ENCODE peak calls at places on chromosome 18, in six cellular contexts. I is T-helper 17 cell; U is T-cell; V is upper lobe of right lung; W is activated T-helper 17 cell treated with anti-CD3 and anti-CD28 coated beads, Interleukin-2, amount 50 U/mL, for 72 hours; G is stimulated activated naive CD8-positive, alpha-beta T cell treated with anti-CD3 and anti-CD28 coated beads, Interleukin-15, amount 100 ng/mL, for 72 hours. O is an unnamed sample.
A peak's percentile ranks its signal among the peaks of the same experiment; 100 is the strongest.

GRCh38 chr18:79611040-79611681 is 68.4 kb upstream of the CTDP1 start:
- ATAC-seq in I (no peak), U (no peak), V (no peak), W (no peak), G (no peak), O (peak; percentile 85)

GRCh38 chr18:62131305-62131909 is 55.4 kb downstream of the PIGN start:
- ATAC-seq in I (peak; percentile 63), U (peak; percentile 47), V (peak; percentile 85), W (peak; percentile 51), G (no peak), O (peak; percentile 53)

GRCh38 chr18:57908092-57908491 is 105.0 kb upstream of the ATP8B1 start:
- ATAC-seq in I (no peak), U (no peak), V (no peak), W (no peak), G (no peak), O (no peak)

GRCh38 chr18:27977009-27977408 is 199.9 kb downstream of the CDH2 start:
- ATAC-seq in I (no peak), U (no peak), V (no peak), W (no peak), G (no peak), O (no peak)

GRCh38 chr18:4871197-4871596 is 325.9 kb downstream of the AKAIN1 start:
- ATAC-seq in I (no peak), U (no peak), V (no peak), W (no peak), G (no peak), O (no peak)

GRCh38 chr18:55577812-55578539 is 10.0 kb downstream of the TCF4 start:
- ATAC-seq in I (no peak), U (no peak), V (no peak), W (no peak), G (no peak), O (no peak)

GRCh38 chr18:35478520-35479435 is 19.0 kb downstream of the INO80C start:
- ATAC-seq in I (peak; percentile 33), U (no peak), V (peak; percentile 87), W (peak; percentile 100), G (peak; percentile 99), O (peak; percentile 95)

GRCh38 chr18:23274638-23275482 is 139.6 kb downstream of the CABLES1 start:
- ATAC-seq in I (no peak), U (no peak), V (no peak), W (no peak), G (no peak), O (peak; percentile 12)

GRCh38 chr18:48848641-48849143 is 102.1 kb downstream of the SMAD7 start:
- ATAC-seq in I (no peak), U (no peak), V (peak; percentile 25), W (no peak), G (no peak), O (peak; percentile 78)

GRCh38 chr18:62339106-62339988 is 14.2 kb downstream of the TNFRSF11A start:
- ATAC-seq in I (no peak), U (peak; percentile 36), V (peak; percentile 63), W (peak; percentile 96), G (peak; percentile 60), O (peak; percentile 40)

GRCh38 chr18:23635283-23636040 is 27.2 kb downstream of the ANKRD29 start:
- ATAC-seq in I (no peak), U (no peak), V (peak; percentile 16), W (no peak), G (peak; percentile 26), O (no peak)

GRCh38 chr18:25349131-25349925 is 2.6 kb downstream of the ZNF521 start:
- ATAC-seq in I (no peak), U (no peak), V (peak; percentile 41), W (no peak), G (peak; percentile 33), O (no peak)

GRCh38 chr18:45073556-45073955 is 392.9 kb downstream of the SETBP1 start:
- ATAC-seq in I (no peak), U (no peak), V (no peak), W (no peak), G (no peak), O (no peak)

GRCh38 chr18:46754188-46754587 is 2.7 kb downstream of the ST8SIA5 start:
- ATAC-seq in I (no peak), U (no peak), V (peak; percentile 22), W (no peak), G (peak; percentile 53), O (no peak)